ENCODE peak calls at places on chromosomes 12 and 14, in five cellular contexts. K, E, V, S and O are unnamed samples.
A peak's percentile ranks its signal among the peaks of the same experiment; 100 is the strongest.

GRCh38 chr12:70842942-70843341 is 77.6 kb downstream of the PTPRR start:
- DNase-seq in V (no peak), E (no peak), K (no peak), S (no peak), O (no peak)

GRCh38 chr14:64673748-64674147 is 30.5 kb upstream of the PLEKHG3 start:
- DNase-seq in E (peak; percentile 43), K (no peak), V (no peak), S (peak; percentile 80), O (no peak)

GRCh38 chr12:124397399-124397679 is 102.4 kb downstream of the RFLNA start:
- DNase-seq in V (no peak), S (no peak), E (no peak), K (no peak), O (no peak)

GRCh38 chr12:62726471-62726980 is 208.4 kb downstream of the PPM1H start:
- DNase-seq in E (no peak), S (no peak), K (no peak), V (peak; percentile 47), O (no peak)

GRCh38 chr12:130423136-130423535 is 85.4 kb downstream of the PIWIL1 start:
- DNase-seq in K (no peak), E (no peak), S (no peak), V (no peak), O (no peak)

GRCh38 chr12:124809878-124810277 is 53.8 kb downstream of the SCARB1 start:
- DNase-seq in V (peak; percentile 81), S (no peak), K (peak; percentile 49), E (no peak), O (no peak)

GRCh38 chr14:38818555-38818954 is 284.5 kb downstream of the SEC23A start:
- DNase-seq in K (no peak), S (no peak), E (no peak), V (no peak), O (no peak)

GRCh38 chr14:67820428-67820881 is 876 bp downstream of the RAD51B start:
- DNase-seq in V (peak; percentile 56), E (peak; percentile 18), K (peak; percentile 31), S (no peak), O (peak; percentile 6)

GRCh38 chr12:116408489-116409217 is 131.2 kb upstream of the MED13L start:
- DNase-seq in S (no peak), K (no peak), V (no peak), E (no peak), O (no peak)

GRCh38 chr14:74763803-74764531 is 851 bp downstream of the YLPM1 start:
- DNase-seq in S (peak; percentile 8), V (peak; percentile 76), K (peak; percentile 17), E (no peak), O (peak; percentile 14)

GRCh38 chr12:32183646-32184045 is 77.0 kb downstream of the BICD1 start:
- DNase-seq in V (peak; percentile 8), S (no peak), E (no peak), K (peak; percentile 15), O (peak; percentile 48)

GRCh38 chr14:98949031-98949430 is 323.0 kb downstream of the BCL11B start:
- DNase-seq in S (no peak), K (no peak), V (no peak), E (no peak), O (no peak)

GRCh38 chr12:71475280-71475679 is 35.7 kb downstream of the LGR5 start:
- DNase-seq in E (no peak), K (no peak), S (no peak), V (peak; percentile 61), O (no peak)

GRCh38 chr12:122860052-122860853 is 25.0 kb downstream of the HIP1R start:
- DNase-seq in K (peak; percentile 75), E (peak; percentile 78), V (peak; percentile 86), S (peak; percentile 69), O (peak; percentile 55)

GRCh38 chr12:98296462-98297079 is 218.8 kb upstream of the TMPO start:
- DNase-seq in S (no peak), E (peak; percentile 8), K (no peak), V (no peak), O (no peak)

GRCh38 chr14:54837508-54838149 is 65.0 kb downstream of the GCH1 start:
- DNase-seq in E (no peak), V (no peak), K (no peak), S (no peak), O (no peak)

GRCh38 chr12:26940820-26941219 is 2.5 kb downstream of the FGFR1OP2 start:
- DNase-seq in S (peak; percentile 23), V (peak; percentile 73), K (peak; percentile 15), E (peak; percentile 56), O (peak; percentile 14)

GRCh38 chr14:90850487-90850886 is 34.3 kb upstream of the TTC7B start:
- DNase-seq in V (no peak), E (no peak), S (no peak), K (peak; percentile 49), O (no peak)

GRCh38 chr12:51943346-51943745 is 8.2 kb upstream of the ACVR1B start:
- DNase-seq in K (no peak), V (no peak), E (no peak), S (no peak), O (no peak)

GRCh38 chr14:68628605-68629310 is 164.1 kb downstream of the ZFP36L1 start:
- DNase-seq in V (no peak), S (no peak), E (no peak), K (no peak), O (no peak)

GRCh38 chr14:80446356-80446755 is 235.1 kb upstream of the DIO2 start:
- DNase-seq in V (peak; percentile 49), K (peak; percentile 32), E (no peak), S (no peak), O (no peak)

GRCh38 chr12:617304-617915 is 45.8 kb downstream of the NINJ2 start:
- DNase-seq in V (no peak), K (peak; percentile 18), E (no peak), S (no peak), O (no peak)

GRCh38 chr12:123268850-123269249 is 2.8 kb downstream of the CDK2AP1 start:
- DNase-seq in E (no peak), V (no peak), S (no peak), K (no peak), O (no peak)

GRCh38 chr14:37597538-37598084 is 2.2 kb downstream of the TTC6 start:
- DNase-seq in K (no peak), V (peak; percentile 28), E (no peak), S (no peak), O (no peak)

GRCh38 chr14:52060080-52060479 is 8.8 kb downstream of the NID2 start:
- DNase-seq in S (no peak), E (no peak), K (no peak), V (peak; percentile 52), O (no peak)

GRCh38 chr14:83309211-83309610 is 1775.6 kb upstream of the SEL1L start:
- DNase-seq in E (no peak), K (no peak), V (no peak), S (no peak), O (no peak)

GRCh38 chr12:48968004-48968403 is 3.5 kb downstream of the WNT10B start:
- DNase-seq in S (no peak), K (no peak), E (no peak), V (no peak), O (no peak)

GRCh38 chr12:48969847-48970701 is 1.5 kb downstream of the WNT10B start:
- DNase-seq in E (no peak), K (no peak), S (peak; percentile 37), V (peak; percentile 49), O (no peak)

GRCh38 chr12:48970702-48971334 is 717 bp downstream of the WNT10B start:
- DNase-seq in K (no peak), E (no peak), V (no peak), S (no peak), O (no peak)

GRCh38 chr12:48968467-48968866 is 3.1 kb downstream of the WNT10B start:
- DNase-seq in K (no peak), V (no peak), E (no peak), S (no peak), O (no peak)

GRCh38 chr12:48969160-48969771 is 2.3 kb downstream of the WNT10B start:
- DNase-seq in S (no peak), E (no peak), K (no peak), V (no peak), O (no peak)
- H3K27me3 ChIP-seq in S (peaks cover 26% of the 10 kb centered on the region), E (peaks cover 50% of the 10 kb centered on the region), K (peaks cover 84% of the 10 kb centered on the region), V (peaks cover 6% of the 10 kb centered on the region), O (peaks cover 47% of the 10 kb centered on the region)

GRCh38 chr14:24337824-24338175 is 2.0 kb downstream of the RIPK3 start:
- DNase-seq in S (no peak), K (no peak), E (no peak), V (no peak), O (no peak)
- H3K27me3 ChIP-seq in S (peaks cover 11% of the 10 kb centered on the region), K (peaks cover 88% of the 10 kb centered on the region), E (peaks cover 28% of the 10 kb centered on the region), V (no peaks in the 10 kb centered on the region), O (peaks cover 11% of the 10 kb centered on the region)

DNA sequence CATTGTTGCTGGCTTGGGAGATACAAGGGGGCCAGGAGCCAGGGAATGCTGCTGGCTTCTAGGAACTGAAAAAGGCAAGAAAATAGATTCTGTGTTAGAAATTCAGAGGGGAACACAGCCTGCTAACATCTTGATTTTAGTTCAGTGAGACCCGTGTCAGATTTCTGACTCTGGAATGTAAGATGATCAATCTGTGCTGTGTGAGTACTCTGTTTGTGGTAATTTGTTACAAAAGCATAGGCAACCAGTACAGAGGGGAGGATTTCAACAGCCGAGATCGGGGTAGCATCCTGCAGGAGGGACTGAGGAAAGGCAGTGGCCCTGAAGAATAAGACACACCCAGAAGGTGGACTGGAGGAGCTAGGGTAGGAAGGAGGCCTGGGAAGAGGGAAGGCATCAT is 410.0 kb upstream of the CCDC196 start:
- DNase-seq in S (no peak), K (no peak), V (no peak), E (no peak), O (no peak)
- H3K27me3 ChIP-seq in S (peaks cover 5% of the 10 kb centered on the region), K (no peaks in the 10 kb centered on the region), V (no peaks in the 10 kb centered on the region), E (no peaks in the 10 kb centered on the region), O (no peaks in the 10 kb centered on the region)

GRCh38 chr14:104562606-104563005 is 17.0 kb upstream of the C14orf180 start:
- DNase-seq in S (no peak), K (no peak), V (no peak), E (no peak), O (no peak)

GRCh38 chr14:104563191-104563741 is 16.3 kb upstream of the C14orf180 start:
- DNase-seq in K (no peak), V (no peak), E (no peak), S (no peak), O (no peak)

GRCh38 chr14:104561661-104562495 is 17.7 kb upstream of the C14orf180 start:
- DNase-seq in E (no peak), S (no peak), V (no peak), K (no peak), O (no peak)

GRCh38 chr14:104564744-104565679 is 14.6 kb upstream of the C14orf180 start:
- DNase-seq in K (no peak), S (no peak), V (no peak), E (no peak), O (no peak)

DNA sequence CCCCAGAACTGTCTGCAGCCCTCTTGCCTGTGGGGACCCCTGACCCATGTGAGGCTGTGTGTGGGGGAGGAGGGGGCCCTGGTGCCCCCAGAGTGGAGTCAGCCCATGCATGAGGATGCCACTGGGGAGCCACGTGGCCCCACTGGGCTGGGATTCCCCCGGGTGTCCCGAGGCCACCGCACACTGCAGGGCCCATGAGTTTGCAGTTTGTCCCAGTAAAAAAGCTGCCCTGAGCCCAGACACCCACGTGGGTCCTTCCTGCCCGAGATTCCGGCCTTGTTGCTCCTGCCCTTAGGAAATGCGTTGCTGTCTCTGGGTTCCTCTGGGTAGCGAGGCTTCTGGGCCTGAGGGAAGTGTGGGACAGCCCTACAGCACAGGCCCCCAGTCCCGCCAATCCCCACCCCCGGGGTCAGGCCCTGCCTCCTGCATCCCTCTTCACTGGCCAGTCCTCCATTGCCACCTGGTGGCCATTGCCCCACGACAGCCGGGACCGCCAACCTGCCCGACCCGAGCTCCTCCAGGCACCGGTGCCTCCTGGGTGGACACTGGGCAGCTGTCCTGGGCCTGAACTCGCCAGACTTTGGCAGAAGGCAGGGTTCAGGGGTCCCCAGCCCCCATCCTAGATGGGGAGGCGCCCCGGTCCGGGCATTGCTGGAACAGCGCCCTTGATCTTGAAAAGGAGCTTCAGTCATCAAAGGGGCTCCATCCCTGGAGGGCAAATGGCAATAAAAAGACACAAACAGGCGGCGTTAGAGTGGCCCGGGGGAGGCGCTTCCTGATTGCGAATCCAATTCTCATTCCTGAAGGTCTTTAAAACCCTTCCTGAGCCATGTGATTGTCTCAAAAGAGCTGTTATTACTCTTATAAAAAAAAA is 15.6 kb upstream of the C14orf180 start:
- DNase-seq in V (peak; percentile 63), S (peak; percentile 60), E (peak; percentile 51), K (peak; percentile 34), O (peak; percentile 37)
- H3K27me3 ChIP-seq in V (peaks cover 13% of the 10 kb centered on the region), S (no peaks in the 10 kb centered on the region), E (peaks cover 12% of the 10 kb centered on the region), K (peaks cover 2% of the 10 kb centered on the region), O (no peaks in the 10 kb centered on the region)